ENCODE peak calls at places on chromosomes 11 and 22, in ten cellular contexts. One of them, this sample, is unnamed.

GRCh38 chr11:18765554-18765953 is 26.0 kb downstream of the PTPN5 start:
- DNase-seq in uterus: no peak
- DNase-seq in GM13976: no peak
- DNase-seq in upper lobe of right lung: no peak
- DNase-seq in left ventricle myocardium inferior: no peak
- DNase-seq in Caco-2: no peak
- DNase-seq in cardiac fibroblast: peak
- DNase-seq in neural progenitor cell: no peak
- DNase-seq in ovary: no peak
- DNase-seq in OCI-LY7: no peak
- DNase-seq in this sample: no peak

GRCh38 chr11:65708451-65708850 is 3.6 kb upstream of the KAT5 start:
- DNase-seq in upper lobe of right lung: no peak
- DNase-seq in ovary: no peak
- DNase-seq in Caco-2: no peak
- DNase-seq in GM13976: no peak
- DNase-seq in uterus: no peak
- DNase-seq in cardiac fibroblast: no peak
- DNase-seq in OCI-LY7: no peak
- DNase-seq in left ventricle myocardium inferior: no peak
- DNase-seq in neural progenitor cell: no peak
- DNase-seq in this sample: no peak

GRCh38 chr11:46277313-46277622 is 194 bp upstream of the CREB3L1 start:
- DNase-seq in Caco-2: no peak
- DNase-seq in GM13976: no peak
- DNase-seq in uterus: peak
- DNase-seq in upper lobe of right lung: no peak
- DNase-seq in ovary: no peak
- DNase-seq in neural progenitor cell: no peak
- DNase-seq in OCI-LY7: no peak
- DNase-seq in left ventricle myocardium inferior: no peak
- DNase-seq in cardiac fibroblast: peak
- DNase-seq in this sample: peak

GRCh38 chr11:61158691-61159381 is 2.4 kb downstream of the VPS37C start:
- DNase-seq in OCI-LY7: no peak
- DNase-seq in Caco-2: peak
- DNase-seq in ovary: no peak
- DNase-seq in uterus: no peak
- DNase-seq in left ventricle myocardium inferior: no peak
- DNase-seq in upper lobe of right lung: no peak
- DNase-seq in neural progenitor cell: no peak
- DNase-seq in GM13976: no peak
- DNase-seq in cardiac fibroblast: peak
- DNase-seq in this sample: no peak

GRCh38 chr11:126160345-126161145 is 50.9 kb downstream of the RPUSD4 start:
- DNase-seq in cardiac fibroblast: no peak
- DNase-seq in neural progenitor cell: peak
- DNase-seq in OCI-LY7: no peak
- DNase-seq in left ventricle myocardium inferior: no peak
- DNase-seq in ovary: no peak
- DNase-seq in uterus: no peak
- DNase-seq in GM13976: no peak
- DNase-seq in upper lobe of right lung: no peak
- DNase-seq in Caco-2: no peak
- DNase-seq in this sample: no peak

GRCh38 chr11:6390718-6391547 is 659 bp downstream of the SMPD1 start:
- DNase-seq in GM13976: no peak
- DNase-seq in cardiac fibroblast: no peak
- DNase-seq in uterus: no peak
- DNase-seq in ovary: no peak
- DNase-seq in neural progenitor cell: no peak
- DNase-seq in OCI-LY7: no peak
- DNase-seq in upper lobe of right lung: no peak
- DNase-seq in Caco-2: no peak
- DNase-seq in left ventricle myocardium inferior: no peak
- DNase-seq in this sample: no peak

GRCh38 chr11:133526790-133527189 is 5.5 kb downstream of the OPCML start:
- DNase-seq in upper lobe of right lung: no peak
- DNase-seq in left ventricle myocardium inferior: peak
- DNase-seq in OCI-LY7: no peak
- DNase-seq in Caco-2: no peak
- DNase-seq in ovary: no peak
- DNase-seq in neural progenitor cell: no peak
- DNase-seq in cardiac fibroblast: no peak
- DNase-seq in uterus: no peak
- DNase-seq in GM13976: no peak
- DNase-seq in this sample: no peak

GRCh38 chr11:96578379-96578778 is 188.6 kb downstream of the JRKL start:
- DNase-seq in neural progenitor cell: no peak
- DNase-seq in OCI-LY7: no peak
- DNase-seq in cardiac fibroblast: no peak
- DNase-seq in Caco-2: no peak
- DNase-seq in left ventricle myocardium inferior: no peak
- DNase-seq in ovary: no peak
- DNase-seq in upper lobe of right lung: no peak
- DNase-seq in GM13976: no peak
- DNase-seq in uterus: no peak
- DNase-seq in this sample: no peak

GRCh38 chr22:41488076-41488475 is 19.2 kb downstream of the ACO2 start:
- DNase-seq in Caco-2: no peak
- DNase-seq in neural progenitor cell: no peak
- DNase-seq in GM13976: no peak
- DNase-seq in upper lobe of right lung: no peak
- DNase-seq in cardiac fibroblast: no peak
- DNase-seq in OCI-LY7: no peak
- DNase-seq in ovary: no peak
- DNase-seq in left ventricle myocardium inferior: no peak
- DNase-seq in uterus: no peak
- DNase-seq in this sample: no peak

GRCh38 chr22:41488596-41489385 is 19.9 kb downstream of the ACO2 start:
- DNase-seq in Caco-2: no peak
- DNase-seq in GM13976: no peak
- DNase-seq in cardiac fibroblast: no peak
- DNase-seq in upper lobe of right lung: no peak
- DNase-seq in uterus: no peak
- DNase-seq in ovary: no peak
- DNase-seq in left ventricle myocardium inferior: no peak
- DNase-seq in neural progenitor cell: no peak
- DNase-seq in OCI-LY7: no peak
- DNase-seq in this sample: no peak

GRCh38 chr22:41487037-41487963 is 18.4 kb downstream of the ACO2 start:
- DNase-seq in upper lobe of right lung: no peak
- DNase-seq in ovary: no peak
- DNase-seq in cardiac fibroblast: no peak
- DNase-seq in left ventricle myocardium inferior: no peak
- DNase-seq in neural progenitor cell: no peak
- DNase-seq in GM13976: no peak
- DNase-seq in Caco-2: no peak
- DNase-seq in uterus: no peak
- DNase-seq in OCI-LY7: no peak
- DNase-seq in this sample: no peak

DNA sequence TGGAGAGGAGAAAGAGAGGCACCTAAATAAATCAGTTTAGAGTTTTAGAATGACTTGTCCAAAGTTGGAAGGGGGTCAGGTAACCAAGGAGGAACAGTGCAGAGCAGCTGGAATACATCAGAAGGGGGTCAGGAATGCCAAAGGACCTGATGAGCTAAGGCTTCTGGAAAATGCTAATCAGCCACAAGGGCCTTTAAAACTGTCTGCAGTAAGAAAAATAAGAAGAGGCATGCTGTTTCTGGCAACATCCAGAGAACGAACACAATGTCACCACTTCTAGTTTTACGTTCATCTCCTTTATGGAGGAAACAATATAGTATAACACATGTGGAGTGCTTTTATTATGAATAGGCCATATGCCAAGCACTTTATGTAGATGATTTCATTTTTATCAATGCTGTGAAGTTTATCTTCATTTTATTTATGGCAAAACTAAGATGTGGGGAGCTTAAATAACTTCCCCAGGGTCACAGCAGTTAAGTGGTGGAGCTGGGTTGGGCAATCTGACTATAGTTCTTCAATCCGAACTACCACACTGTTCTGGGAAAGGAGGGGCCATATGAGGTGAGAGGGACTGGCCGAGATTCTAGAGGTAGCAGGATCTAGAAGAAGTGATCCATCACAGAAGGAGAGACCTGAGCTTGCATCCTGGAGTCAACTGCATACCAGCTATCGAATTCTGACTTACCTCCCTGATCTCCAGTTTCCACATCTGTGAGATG is 22.6 kb downstream of the ACO2 start:
- DNase-seq in uterus: peak
- DNase-seq in OCI-LY7: no peak
- DNase-seq in cardiac fibroblast: no peak
- DNase-seq in GM13976: no peak
- DNase-seq in left ventricle myocardium inferior: no peak
- DNase-seq in upper lobe of right lung: no peak
- DNase-seq in Caco-2: no peak
- DNase-seq in ovary: no peak
- DNase-seq in neural progenitor cell: no peak
- DNase-seq in this sample: no peak
- TF ChIP-seq CTCF in uterus: no peak
- TF ChIP-seq CTCF in OCI-LY7: no peak
- TF ChIP-seq CTCF in cardiac fibroblast: no peak
- TF ChIP-seq CTCF in GM13976: no peak
- TF ChIP-seq CTCF in left ventricle myocardium inferior: no peak
- TF ChIP-seq CTCF in upper lobe of right lung: no peak
- TF ChIP-seq CTCF in Caco-2: no peak
- TF ChIP-seq CTCF in ovary: no peak
- TF ChIP-seq CTCF in neural progenitor cell: no peak
- TF ChIP-seq CTCF in this sample: no peak

DNA sequence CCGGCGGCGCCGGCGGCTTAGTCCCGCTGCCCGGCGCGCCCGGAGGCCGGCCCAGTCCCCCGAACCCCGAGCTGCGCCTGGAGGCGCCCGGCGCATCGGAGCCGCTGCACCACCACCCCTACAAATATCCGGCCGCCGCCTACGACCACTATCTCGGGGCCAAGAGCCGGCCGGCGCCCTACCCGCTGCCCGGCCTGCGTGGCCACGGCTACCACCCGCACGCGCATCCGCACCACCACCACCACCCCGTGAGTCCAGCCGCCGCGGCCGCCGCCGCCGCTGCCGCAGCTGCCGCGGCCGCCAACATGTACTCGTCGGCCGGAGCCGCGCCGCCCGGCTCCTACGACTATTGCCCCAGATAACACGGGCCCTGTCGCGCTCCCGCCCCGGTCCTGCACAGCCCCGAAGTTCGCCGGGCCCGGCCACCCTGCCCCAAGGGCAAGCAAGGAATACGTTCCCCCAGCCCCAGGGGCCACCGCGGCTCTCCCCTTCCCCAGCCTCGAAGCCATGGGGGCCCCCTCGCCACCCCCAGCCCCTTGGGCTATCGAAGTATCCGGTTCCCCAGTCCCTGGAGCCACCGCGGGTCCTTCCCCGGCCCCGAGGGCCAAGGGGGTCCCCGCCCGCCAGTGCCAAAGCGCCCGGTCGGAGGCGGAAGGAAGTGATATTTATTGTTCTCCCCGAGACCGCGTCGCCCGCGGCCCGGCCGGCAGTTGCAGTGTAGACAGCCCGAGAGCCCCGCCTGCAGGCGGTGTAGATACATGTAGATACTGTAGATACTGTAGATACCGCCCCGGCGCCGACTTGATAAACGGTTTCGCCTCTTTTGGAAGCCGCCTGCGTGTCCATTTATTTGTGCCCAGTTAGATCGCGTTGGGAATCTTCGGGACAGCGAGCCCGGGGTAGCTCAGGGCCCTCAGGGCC is 6.2 kb downstream of the TBX1 start:
- DNase-seq in ovary: no peak
- DNase-seq in uterus: no peak
- DNase-seq in GM13976: no peak
- DNase-seq in Caco-2: peak
- DNase-seq in upper lobe of right lung: peak
- DNase-seq in neural progenitor cell: peak
- DNase-seq in left ventricle myocardium inferior: peak
- DNase-seq in cardiac fibroblast: peak
- DNase-seq in OCI-LY7: peak
- DNase-seq in this sample: peak
- TF ChIP-seq CTCF in ovary: no peak
- TF ChIP-seq CTCF in uterus: no peak
- TF ChIP-seq CTCF in GM13976: no peak
- TF ChIP-seq CTCF in Caco-2: peak
- TF ChIP-seq CTCF in upper lobe of right lung: peak
- TF ChIP-seq CTCF in neural progenitor cell: peak
- TF ChIP-seq CTCF in left ventricle myocardium inferior: peak
- TF ChIP-seq CTCF in cardiac fibroblast: peak
- TF ChIP-seq CTCF in OCI-LY7: peak
- TF ChIP-seq CTCF in this sample: no peak

GRCh38 chr11:116838321-116839084 is 1.1 kb upstream of the APOA1 start:
- DNase-seq in neural progenitor cell: no peak
- DNase-seq in left ventricle myocardium inferior: no peak
- DNase-seq in upper lobe of right lung: no peak
- DNase-seq in ovary: no peak
- DNase-seq in OCI-LY7: no peak
- DNase-seq in uterus: no peak
- DNase-seq in cardiac fibroblast: no peak
- DNase-seq in Caco-2: no peak
- DNase-seq in GM13976: no peak
- DNase-seq in this sample: no peak

GRCh38 chr11:116842117-116842516 is 4.7 kb upstream of the APOA1 start:
- DNase-seq in uterus: no peak
- DNase-seq in cardiac fibroblast: no peak
- DNase-seq in OCI-LY7: no peak
- DNase-seq in ovary: no peak
- DNase-seq in left ventricle myocardium inferior: no peak
- DNase-seq in Caco-2: no peak
- DNase-seq in neural progenitor cell: no peak
- DNase-seq in upper lobe of right lung: no peak
- DNase-seq in GM13976: no peak
- DNase-seq in this sample: no peak

GRCh38 chr11:116840746-116841296 is 3.4 kb upstream of the APOA1 start:
- DNase-seq in OCI-LY7: no peak
- DNase-seq in left ventricle myocardium inferior: no peak
- DNase-seq in GM13976: no peak
- DNase-seq in upper lobe of right lung: no peak
- DNase-seq in uterus: no peak
- DNase-seq in neural progenitor cell: no peak
- DNase-seq in ovary: no peak
- DNase-seq in cardiac fibroblast: no peak
- DNase-seq in Caco-2: no peak
- DNase-seq in this sample: no peak

GRCh38 chr11:116842909-116843308 is 5.5 kb upstream of the APOA1 start:
- DNase-seq in neural progenitor cell: no peak
- DNase-seq in uterus: no peak
- DNase-seq in upper lobe of right lung: no peak
- DNase-seq in left ventricle myocardium inferior: no peak
- DNase-seq in OCI-LY7: no peak
- DNase-seq in GM13976: no peak
- DNase-seq in cardiac fibroblast: no peak
- DNase-seq in ovary: peak
- DNase-seq in Caco-2: peak
- DNase-seq in this sample: no peak

GRCh38 chr11:116840224-116840745 is 2.9 kb upstream of the APOA1 start:
- DNase-seq in neural progenitor cell: peak
- DNase-seq in cardiac fibroblast: peak
- DNase-seq in GM13976: no peak
- DNase-seq in upper lobe of right lung: no peak
- DNase-seq in Caco-2: no peak
- DNase-seq in left ventricle myocardium inferior: no peak
- DNase-seq in OCI-LY7: peak
- DNase-seq in ovary: no peak
- DNase-seq in uterus: no peak
- DNase-seq in this sample: no peak
- TF ChIP-seq CTCF in neural progenitor cell: peak
- TF ChIP-seq CTCF in cardiac fibroblast: peak
- TF ChIP-seq CTCF in GM13976: no peak
- TF ChIP-seq CTCF in upper lobe of right lung: peak
- TF ChIP-seq CTCF in Caco-2: peak
- TF ChIP-seq CTCF in left ventricle myocardium inferior: peak
- TF ChIP-seq CTCF in OCI-LY7: peak
- TF ChIP-seq CTCF in ovary: no peak
- TF ChIP-seq CTCF in uterus: no peak
- TF ChIP-seq CTCF in this sample: no peak

GRCh38 chr11:45204761-45205160 is 58.3 kb downstream of the PRDM11 start:
- DNase-seq in uterus: peak
- DNase-seq in neural progenitor cell: peak
- DNase-seq in GM13976: no peak
- DNase-seq in upper lobe of right lung: no peak
- DNase-seq in ovary: no peak
- DNase-seq in left ventricle myocardium inferior: no peak
- DNase-seq in OCI-LY7: no peak
- DNase-seq in Caco-2: no peak
- DNase-seq in cardiac fibroblast: no peak
- DNase-seq in this sample: no peak
- TF ChIP-seq CTCF in uterus: peak
- TF ChIP-seq CTCF in neural progenitor cell: peak
- TF ChIP-seq CTCF in GM13976: no peak
- TF ChIP-seq CTCF in upper lobe of right lung: no peak
- TF ChIP-seq CTCF in ovary: no peak
- TF ChIP-seq CTCF in left ventricle myocardium inferior: peak
- TF ChIP-seq CTCF in OCI-LY7: no peak
- TF ChIP-seq CTCF in Caco-2: no peak
- TF ChIP-seq CTCF in cardiac fibroblast: peak
- TF ChIP-seq CTCF in this sample: no peak